ENCODE peak calls at places on chromosomes 4 and X, in nine cellular contexts. A, J, F, L, N, H, C, M and Y are unnamed samples.

GRCh38 chr4:89298788-89299152 is 8.8 kb downstream of the GPRIN3 start:
- DNase-seq in C (no peak), H (no peak), F (no peak), M (peak; percentile 57), A (no peak), L (no peak), J (no peak), N (no peak), Y (no peak)

GRCh38 chr4:99301376-99302164 is 10.8 kb upstream of the ADH1A start:
- DNase-seq in L (no peak), J (no peak), M (no peak), C (no peak), A (no peak), F (no peak), N (no peak), H (no peak), Y (no peak)

GRCh38 chr4:76386566-76387305 is 34.2 kb downstream of the CCDC158 start:
- DNase-seq in H (no peak), M (no peak), L (no peak), N (no peak), J (no peak), A (no peak), C (no peak), F (no peak), Y (no peak)

GRCh38 chrX:139770366-139770765 is 62.4 kb upstream of the MCF2 start:
- DNase-seq in J (no peak), F (no peak), M (no peak), L (no peak), A (no peak), N (no peak), C (no peak), H (no peak), Y (no peak)

GRCh38 chr4:24519649-24520048 is 64.7 kb downstream of the DHX15 start:
- DNase-seq in H (peak; percentile 9), A (no peak), L (no peak), N (no peak), M (no peak), F (no peak), C (no peak), J (no peak), Y (no peak)

GRCh38 chr4:188053302-188053701 is 56.1 kb downstream of the TRIML2 start:
- DNase-seq in M (no peak), J (no peak), A (no peak), F (no peak), C (no peak), N (no peak), L (no peak), H (no peak), Y (no peak)

GRCh38 chr4:27187786-27188185 is 327.1 kb downstream of the STIM2 start:
- DNase-seq in L (no peak), N (no peak), H (no peak), J (no peak), M (no peak), A (no peak), F (no peak), C (no peak), Y (no peak)

GRCh38 chr4:99979872-99980271 is 29.8 kb upstream of the H2AZ1 start:
- DNase-seq in H (no peak), L (no peak), M (no peak), F (no peak), J (no peak), N (no peak), A (no peak), C (no peak), Y (no peak)

GRCh38 chr4:3410401-3411135 is 31.2 kb upstream of the HGFAC start:
- DNase-seq in M (no peak), J (no peak), C (peak; percentile 9), F (no peak), N (no peak), A (no peak), H (no peak), L (peak; percentile 35), Y (no peak)

GRCh38 chr4:60879135-60879701 is 320.9 kb upstream of the ADGRL3 start:
- DNase-seq in A (no peak), F (no peak), H (no peak), N (no peak), L (no peak), C (no peak), M (no peak), J (no peak), Y (no peak)

GRCh38 chr4:81807927-81808672 is 336.4 kb upstream of the RASGEF1B start:
- DNase-seq in L (no peak), M (no peak), A (no peak), J (no peak), N (no peak), H (no peak), F (no peak), C (no peak), Y (no peak)

GRCh38 chrX:43998374-43998773 is 25.2 kb upstream of the NDP start:
- DNase-seq in L (no peak), C (no peak), N (no peak), H (no peak), A (no peak), F (no peak), M (no peak), J (no peak), Y (no peak)

GRCh38 chr4:74555231-74555630 is 110.3 kb downstream of the AREG start:
- DNase-seq in H (no peak), A (no peak), F (peak; percentile 32), C (no peak), J (no peak), L (no peak), M (no peak), N (no peak), Y (no peak)

GRCh38 chrX:105837227-105837626 is 14.9 kb downstream of the NRK start:
- DNase-seq in M (no peak), H (peak; percentile 71), L (no peak), F (peak; percentile 5), J (no peak), C (peak; percentile 67), N (no peak), A (no peak), Y (no peak)

GRCh38 chr4:110073045-110073845 is 125.2 kb downstream of the ELOVL6 start:
- DNase-seq in A (no peak), L (no peak), H (peak; percentile 21), N (no peak), C (no peak), J (no peak), F (no peak), M (no peak), Y (no peak)

GRCh38 chr4:108166038-108166437 is 2.7 kb downstream of the LEF1 start:
- DNase-seq in N (no peak), H (no peak), L (no peak), F (no peak), C (no peak), J (no peak), M (peak; percentile 81), A (no peak), Y (no peak)